ENCODE peak calls at places on chromosome 13, in eight cellular contexts. B is neural progenitor cell, A is PC-3, Q is GM23338, X is hepatocyte, Z is OCI-LY7, E is SK-N-SH, V is MM.1S. W is an unnamed sample.

GRCh38 chr13:26186995-26187394 is 35.1 kb downstream of the RNF6 start:
- DNase-seq in B (no peak), A (no peak), Q (peak), X (no peak), Z (no peak), E (peak), V (no peak), W (no peak)

GRCh38 chr13:75231235-75231634 is 250.7 kb downstream of the TBC1D4 start:
- DNase-seq in B (no peak), A (no peak), Q (no peak), X (no peak), Z (no peak), E (no peak), V (no peak), W (no peak)

GRCh38 chr13:35672611-35673010 is 196.1 kb upstream of the MAB21L1 start:
- DNase-seq in B (no peak), A (no peak), Q (no peak), X (no peak), Z (no peak), E (no peak), V (no peak), W (no peak)

GRCh38 chr13:43132228-43132627 is 108.8 kb downstream of the DNAJC15 start:
- DNase-seq in B (peak), A (peak), Q (peak), X (peak), Z (peak), E (no peak), V (no peak), W (peak)

GRCh38 chr13:98520674-98521449 is 56.0 kb downstream of the STK24 start:
- DNase-seq in B (no peak), A (no peak), Q (no peak), X (no peak), Z (no peak), E (no peak), V (no peak), W (no peak)

GRCh38 chr13:58949646-58950045 is 1214.1 kb downstream of the DIAPH3 start:
- DNase-seq in B (peak), A (no peak), Q (peak), X (no peak), Z (peak), E (no peak), V (no peak), W (no peak)

GRCh38 chr13:38564751-38565150 is 122.1 kb upstream of the FREM2 start:
- DNase-seq in B (no peak), A (no peak), Q (no peak), X (no peak), Z (no peak), E (no peak), V (no peak), W (no peak)

GRCh38 chr13:84684048-84684662 is 801.9 kb upstream of the SLITRK1 start:
- DNase-seq in B (no peak), A (peak), Q (no peak), X (no peak), Z (no peak), E (no peak), V (no peak), W (no peak)

GRCh38 chr13:52599037-52599852 is 43.0 kb upstream of the HNRNPA1L2 start:
- DNase-seq in B (peak), A (no peak), Q (no peak), X (no peak), Z (no peak), E (no peak), V (no peak), W (no peak)

GRCh38 chr13:90534617-90535340 is 812.7 kb upstream of the MIR17HG start:
- DNase-seq in B (no peak), A (no peak), Q (no peak), X (no peak), Z (no peak), E (no peak), V (no peak), W (no peak)

GRCh38 chr13:101673360-101674105 is 221.1 kb downstream of the ITGBL1 start:
- DNase-seq in B (no peak), A (peak), Q (no peak), X (no peak), Z (no peak), E (no peak), V (no peak), W (no peak)

GRCh38 chr13:67402546-67402945 is 172.4 kb upstream of the PCDH9 start:
- DNase-seq in B (no peak), A (no peak), Q (no peak), X (no peak), Z (no peak), E (no peak), V (no peak), W (no peak)

GRCh38 chr13:110538632-110539031 is 22.9 kb downstream of the RAB20 start:
- DNase-seq in B (no peak), A (no peak), Q (no peak), X (no peak), Z (no peak), E (no peak), V (no peak), W (no peak)

GRCh38 chr13:85806553-85807175 is 7.4 kb upstream of the SLITRK6 start:
- DNase-seq in B (peak), A (peak), Q (peak), X (peak), Z (peak), E (peak), V (peak), W (peak)

GRCh38 chr13:53788286-53788685 is 759.7 kb downstream of the OLFM4 start:
- DNase-seq in B (no peak), A (no peak), Q (no peak), X (no peak), Z (no peak), E (no peak), V (no peak), W (no peak)

GRCh38 chr13:25844559-25845434 is 207.0 kb downstream of the SHISA2 start:
- DNase-seq in B (no peak), A (no peak), Q (no peak), X (no peak), Z (no peak), E (no peak), V (no peak), W (no peak)

GRCh38 chr13:77521595-77522367 is 13.7 kb upstream of the SCEL start:
- DNase-seq in B (peak), A (peak), Q (peak), X (no peak), Z (no peak), E (no peak), V (no peak), W (no peak)

GRCh38 chr13:76012091-76012721 is 376.1 kb downstream of the LMO7 start:
- DNase-seq in B (no peak), A (peak), Q (no peak), X (no peak), Z (no peak), E (no peak), V (no peak), W (no peak)

GRCh38 chr13:76854894-76855293 is 31.3 kb downstream of the KCTD12 start:
- DNase-seq in B (no peak), A (peak), Q (no peak), X (no peak), Z (no peak), E (no peak), V (no peak), W (no peak)

GRCh38 chr13:26007774-26008173 is 44.0 kb downstream of the SHISA2 start:
- DNase-seq in B (no peak), A (peak), Q (no peak), X (no peak), Z (no peak), E (no peak), V (peak), W (no peak)

GRCh38 chr13:84366484-84366883 is 484.2 kb upstream of the SLITRK1 start:
- DNase-seq in B (no peak), A (no peak), Q (peak), X (no peak), Z (no peak), E (no peak), V (no peak), W (no peak)

GRCh38 chr13:60012503-60012902 is 151.2 kb downstream of the DIAPH3 start:
- DNase-seq in B (no peak), A (peak), Q (no peak), X (peak), Z (no peak), E (no peak), V (no peak), W (no peak)

GRCh38 chr13:96984061-96984508 is 10.2 kb downstream of the OXGR1 start:
- DNase-seq in B (peak), A (peak), Q (peak), X (peak), Z (no peak), E (peak), V (peak), W (no peak)

GRCh38 chr13:114164681-114165429 is 14.2 kb upstream of the CFAP97D2 start:
- DNase-seq in B (no peak), A (no peak), Q (no peak), X (no peak), Z (no peak), E (no peak), V (no peak), W (no peak)

GRCh38 chr13:103859952-103860351 is 793.7 kb upstream of the SLC10A2 start:
- DNase-seq in B (no peak), A (no peak), Q (no peak), X (no peak), Z (no peak), E (no peak), V (no peak), W (no peak)

GRCh38 chr13:114131581-114132418 is 623 bp downstream of the RASA3 start:
- DNase-seq in B (peak), A (no peak), Q (peak), X (no peak), Z (no peak), E (peak), V (no peak), W (no peak)

GRCh38 chr13:94795292-94795691 is 82.9 kb upstream of the SOX21 start:
- DNase-seq in B (no peak), A (no peak), Q (no peak), X (no peak), Z (no peak), E (peak), V (no peak), W (no peak)

GRCh38 chr13:92547256-92547655 is 679.4 kb upstream of the GPC6 start:
- DNase-seq in B (no peak), A (peak), Q (no peak), X (no peak), Z (no peak), E (no peak), V (no peak), W (no peak)

GRCh38 chr13:49995535-49996165 is 1.2 kb upstream of the TRIM13 start:
- DNase-seq in B (no peak), A (no peak), Q (peak), X (no peak), Z (no peak), E (peak), V (no peak), W (no peak)
- TF ChIP-seq EZH2phosphoT487 in B (no peak), A (no peak), Q (no peak), X (no peak), Z (no peak), E (no peak), V (no peak), W (no peak)

GRCh38 chr13:28246891-28247290 is 108.5 kb downstream of the PAN3 start:
- DNase-seq in B (no peak), A (no peak), Q (no peak), X (no peak), Z (no peak), E (no peak), V (no peak), W (no peak)
- TF ChIP-seq CTCF in B (no peak), A (no peak), Q (no peak), X (no peak), Z (no peak), E (no peak), V (no peak), W (no peak)

DNA sequence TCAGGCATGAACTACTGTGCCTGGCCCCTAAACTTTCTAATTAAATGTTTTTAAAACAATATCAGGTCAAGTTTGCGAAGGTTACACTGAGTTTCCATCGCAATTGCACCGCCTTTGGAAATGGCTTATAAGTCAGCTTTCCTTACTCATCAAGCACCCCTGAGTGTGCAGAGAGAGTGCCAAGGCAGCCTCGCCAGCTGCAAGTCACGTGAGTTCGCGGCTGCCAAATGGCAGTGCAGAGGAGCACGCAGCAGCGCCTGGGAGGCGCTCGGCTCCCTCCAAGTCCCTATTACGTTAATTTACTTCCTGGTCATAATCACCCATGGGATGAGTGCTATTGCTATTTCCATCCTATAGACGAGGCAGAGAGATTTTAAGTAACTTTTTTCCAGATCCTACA is 319.6 kb downstream of the TEX29 start:
- DNase-seq in B (no peak), A (no peak), Q (no peak), X (no peak), Z (no peak), E (no peak), V (no peak), W (no peak)
- TF ChIP-seq EZH2phosphoT487 in B (no peak), A (no peak), Q (no peak), X (no peak), Z (no peak), E (no peak), V (no peak), W (no peak)

DNA sequence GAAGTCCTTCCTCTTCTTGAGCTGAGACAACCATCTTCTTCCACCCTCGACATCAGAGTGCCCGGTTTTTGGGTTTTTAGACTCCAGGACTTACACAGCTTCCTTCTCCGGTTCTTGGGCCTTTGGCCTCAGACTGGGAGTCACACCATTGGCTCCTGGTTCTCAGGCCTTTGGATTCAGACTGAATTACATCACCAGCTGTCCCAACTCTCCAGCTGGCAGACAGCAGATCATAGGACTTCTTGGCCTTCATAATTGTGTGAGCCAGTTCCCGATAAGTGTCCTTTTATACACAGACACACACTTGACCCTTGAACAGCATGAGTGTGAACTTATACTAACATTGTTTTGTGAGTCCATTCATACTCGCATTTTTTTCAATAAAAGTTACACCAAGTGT is 166.0 kb upstream of the UBL3 start:
- DNase-seq in B (no peak), A (no peak), Q (no peak), X (no peak), Z (no peak), E (no peak), V (no peak), W (no peak)
- TF ChIP-seq CTCF in B (no peak), A (no peak), Q (no peak), X (no peak), Z (no peak), E (no peak), V (no peak), W (no peak)

GRCh38 chr13:44425815-44426078 is 52.1 kb downstream of the SERP2 start:
- DNase-seq in B (no peak), A (no peak), Q (no peak), X (no peak), Z (no peak), E (no peak), V (no peak), W (no peak)
- TF ChIP-seq EZH2phosphoT487 in B (no peak), A (no peak), Q (no peak), X (no peak), Z (no peak), E (no peak), V (no peak), W (no peak)

GRCh38 chr13:33110386-33110712 is 94.1 kb downstream of the KL start:
- DNase-seq in B (no peak), A (no peak), Q (no peak), X (no peak), Z (no peak), E (no peak), V (no peak), W (no peak)

GRCh38 chr13:33110713-33111413 is 94.6 kb downstream of the KL start:
- DNase-seq in B (no peak), A (no peak), Q (no peak), X (no peak), Z (peak), E (no peak), V (no peak), W (no peak)

GRCh38 chr13:33109319-33109718 is 93.1 kb downstream of the KL start:
- DNase-seq in B (no peak), A (no peak), Q (no peak), X (no peak), Z (no peak), E (no peak), V (no peak), W (no peak)

GRCh38 chr13:33108620-33109019 is 92.4 kb downstream of the KL start:
- DNase-seq in B (no peak), A (no peak), Q (no peak), X (no peak), Z (no peak), E (no peak), V (no peak), W (no peak)

DNA sequence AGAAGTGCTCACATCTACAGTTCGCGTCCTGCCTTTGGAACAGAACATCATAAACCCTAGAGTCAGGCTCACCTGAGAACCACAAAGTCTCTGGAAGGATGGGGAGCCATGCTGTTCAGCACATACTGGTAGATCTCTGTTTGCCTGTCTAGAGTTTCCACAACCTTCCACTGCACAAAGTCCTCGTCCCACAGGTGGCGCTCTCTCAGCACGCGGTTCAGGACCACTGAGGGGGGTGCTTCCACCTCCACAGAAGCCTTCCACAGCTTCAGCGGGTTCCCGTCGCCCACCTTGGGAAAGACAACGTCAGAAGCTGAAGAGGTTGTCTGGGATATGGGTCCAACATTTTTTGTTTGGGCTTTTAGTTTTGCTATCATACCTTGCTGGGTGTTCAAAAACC is 93.6 kb downstream of the KL start:
- DNase-seq in B (peak), A (no peak), Q (peak), X (no peak), Z (peak), E (no peak), V (no peak), W (no peak)
- TF ChIP-seq CTCF in B (peak), A (peak), Q (peak), X (peak), Z (peak), E (peak), V (no peak), W (peak)

W was measured in HCT116.